ENCODE peak calls at places on chromosomes 2 and 18, in nine cellular contexts. A is astrocyte; S is CD4-positive, alpha-beta T cell; L is ovary; K is fibroblast of mammary gland; U is CD8-positive, alpha-beta T cell; T is type B pancreatic cell; Z is omental fat pad; Q is lower lobe of right lung. V is an unnamed sample.

GRCh38 chr2:101961287-101962242 is 30.2 kb upstream of the IL1R2 start:
- DNase-seq in S (no peak), T (no peak), Q (peak), U (no peak), K (peak), A (peak), Z (peak), L (peak), V (no peak)

GRCh38 chr2:222693837-222694236 is 22.4 kb downstream of the MOGAT1 start:
- DNase-seq in A (no peak), Q (no peak), U (no peak), Z (no peak), S (no peak), T (no peak), K (peak), L (no peak), V (no peak)

GRCh38 chr2:99275882-99276281 is 20.4 kb upstream of the LYG2 start:
- DNase-seq in Q (no peak), A (no peak), L (no peak), S (no peak), U (no peak), Z (no peak), K (no peak), T (no peak), V (no peak)

GRCh38 chr2:239715606-239716005 is 309.5 kb downstream of the NDUFA10 start:
- DNase-seq in L (peak), T (peak), K (no peak), Z (no peak), S (no peak), U (no peak), Q (peak), A (no peak), V (no peak)

GRCh38 chr2:201360256-201360655 is 3.1 kb upstream of the FLACC1 start:
- DNase-seq in K (no peak), Z (no peak), T (no peak), S (no peak), U (no peak), Q (no peak), A (no peak), L (no peak), V (no peak)

GRCh38 chr18:23740105-23740830 is 51.0 kb downstream of the LAMA3 start:
- DNase-seq in U (no peak), T (no peak), S (no peak), A (peak), L (no peak), Q (no peak), Z (no peak), K (peak), V (no peak)

GRCh38 chr2:55133467-55134315 is 83.4 kb upstream of the RTN4 start:
- DNase-seq in T (no peak), L (peak), Q (no peak), U (peak), Z (no peak), K (peak), S (peak), A (peak), V (no peak)

GRCh38 chr18:35588995-35589394 is 7.5 kb downstream of the GALNT1 start:
- DNase-seq in Q (no peak), A (no peak), Z (no peak), T (no peak), U (no peak), S (peak), L (no peak), K (no peak), V (no peak)

GRCh38 chr18:67483237-67483636 is 33.3 kb downstream of the DSEL start:
- DNase-seq in K (no peak), T (no peak), A (no peak), S (no peak), L (no peak), Q (no peak), U (no peak), Z (no peak), V (no peak)

GRCh38 chr2:68367918-68368656 is 3.0 kb downstream of the PLEK start:
- DNase-seq in K (no peak), U (no peak), Z (no peak), A (no peak), S (no peak), T (no peak), Q (no peak), L (no peak), V (no peak)

GRCh38 chr18:5518899-5519371 is 24.9 kb downstream of the EPB41L3 start:
- DNase-seq in Z (no peak), Q (no peak), U (no peak), L (no peak), A (peak), S (no peak), T (no peak), K (peak), V (no peak)

GRCh38 chr18:79489900-79490592 is 94.3 kb downstream of the NFATC1 start:
- DNase-seq in Z (no peak), Q (peak), A (no peak), S (no peak), U (no peak), L (peak), K (no peak), T (no peak), V (no peak)

GRCh38 chr2:240202616-240203015 is 62.2 kb upstream of the OTOS start:
- DNase-seq in Q (no peak), T (no peak), A (no peak), L (no peak), S (no peak), K (no peak), Z (no peak), U (no peak), V (no peak)

GRCh38 chr2:139773720-139774277 is 993.6 kb upstream of the NXPH2 start:
- DNase-seq in L (no peak), U (no peak), S (no peak), A (peak), Q (no peak), Z (no peak), T (no peak), K (no peak), V (no peak)

GRCh38 chr18:14912967-14913366 is 165.0 kb downstream of the ANKRD30B start:
- DNase-seq in S (no peak), Q (no peak), K (no peak), Z (no peak), U (no peak), L (no peak), A (no peak), T (no peak), V (no peak)

GRCh38 chr2:57906152-57906732 is 140.4 kb upstream of the VRK2 start:
- DNase-seq in U (no peak), Q (no peak), S (no peak), T (no peak), Z (no peak), L (no peak), A (peak), K (peak), V (no peak)

GRCh38 chr2:236641051-236641450 is 71.4 kb downstream of the ACKR3 start:
- DNase-seq in A (no peak), Q (no peak), T (no peak), L (no peak), Z (peak), S (no peak), K (no peak), U (no peak), V (no peak)

GRCh38 chr2:230758566-230759480 is 46.2 kb downstream of the CAB39 start:
- DNase-seq in L (no peak), T (no peak), S (no peak), A (peak), Q (no peak), K (peak), U (no peak), Z (no peak), V (no peak)

GRCh38 chr2:101706819-101707177 is 9.3 kb downstream of the MAP4K4 start:
- DNase-seq in A (no peak), K (no peak), L (no peak), Z (no peak), S (no peak), Q (no peak), U (no peak), T (no peak), V (no peak)

GRCh38 chr2:219598308-219599078 is 836 bp downstream of the STK11IP start:
- DNase-seq in U (no peak), L (no peak), T (no peak), Z (no peak), Q (no peak), K (peak), A (no peak), S (no peak), V (no peak)

GRCh38 chr2:50343157-50343821 is 688.6 kb downstream of the NRXN1 start:
- DNase-seq in K (no peak), Z (no peak), L (no peak), Q (no peak), T (no peak), U (no peak), S (no peak), A (no peak), V (no peak)

GRCh38 chr2:50345691-50346090 is 686.2 kb downstream of the NRXN1 start:
- DNase-seq in Q (no peak), S (no peak), U (no peak), K (no peak), L (no peak), Z (no peak), T (no peak), A (no peak), V (no peak)

GRCh38 chr2:50346104-50346503 is 685.8 kb downstream of the NRXN1 start:
- DNase-seq in Z (no peak), U (no peak), S (no peak), T (no peak), Q (peak), L (no peak), A (no peak), K (no peak), V (peak)

GRCh38 chr2:50346586-50347351 is 685.2 kb downstream of the NRXN1 start:
- DNase-seq in L (no peak), Q (no peak), Z (no peak), K (no peak), U (no peak), A (no peak), T (no peak), S (no peak), V (peak)

DNA sequence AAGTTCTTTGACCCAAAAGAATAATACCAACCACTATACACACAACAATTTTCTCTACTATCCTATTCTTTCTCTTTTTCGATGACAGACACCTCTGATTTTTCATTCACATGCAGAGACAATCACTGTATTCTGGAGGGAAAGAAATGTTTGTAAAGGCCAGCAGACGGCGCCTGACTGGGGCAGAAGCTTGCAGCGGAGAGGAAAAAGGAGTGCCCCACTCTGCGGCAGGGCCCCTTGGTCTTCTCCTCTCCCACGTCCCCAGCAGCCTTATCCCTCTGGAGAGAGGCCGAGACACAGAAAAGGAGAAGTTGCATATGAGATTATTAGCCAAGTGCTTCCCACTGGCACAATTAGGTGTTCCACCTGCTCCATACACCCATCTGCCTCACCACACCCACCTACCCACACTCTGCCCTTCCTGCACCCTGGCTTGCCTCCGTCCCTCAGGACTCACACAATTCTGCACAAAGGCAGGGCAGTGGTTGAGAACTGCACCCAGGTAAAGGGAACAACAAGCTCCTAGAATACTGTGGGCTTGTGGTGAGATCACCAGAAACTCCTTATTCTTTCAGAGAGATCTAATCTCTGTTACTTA is 687.3 kb downstream of the NRXN1 start:
- DNase-seq in T (no peak), U (no peak), Q (no peak), S (no peak), A (no peak), L (no peak), K (no peak), Z (no peak), V (no peak)
- TF ChIP-seq CTCF in T (peak), U (no peak), Q (no peak), S (no peak), A (no peak), L (no peak), K (no peak), Z (no peak), V (peak)

GRCh38 chr18:30160124-30160523 is 882.4 kb downstream of the DSC3 start:
- DNase-seq in T (no peak), A (no peak), U (no peak), Q (no peak), L (no peak), K (no peak), S (no peak), Z (no peak), V (no peak)
- TF ChIP-seq CTCF in T (no peak), A (no peak), U (no peak), Q (no peak), L (no peak), K (no peak), S (no peak), Z (no peak), V (no peak)

GRCh38 chr18:62398291-62398690 is 73.2 kb downstream of the TNFRSF11A start:
- DNase-seq in A (no peak), S (no peak), Q (no peak), K (no peak), T (no peak), L (no peak), Z (no peak), U (no peak), V (no peak)

GRCh38 chr18:62399306-62399705 is 74.2 kb downstream of the TNFRSF11A start:
- DNase-seq in S (no peak), K (no peak), A (no peak), L (no peak), Q (no peak), U (no peak), Z (no peak), T (no peak), V (no peak)

GRCh38 chr18:62400916-62401315 is 75.8 kb downstream of the TNFRSF11A start:
- DNase-seq in L (no peak), T (no peak), Z (no peak), A (no peak), K (no peak), S (no peak), Q (no peak), U (no peak), V (no peak)

GRCh38 chr18:62402342-62402948 is 77.3 kb downstream of the TNFRSF11A start:
- DNase-seq in Q (no peak), T (no peak), K (no peak), A (no peak), Z (no peak), U (no peak), L (no peak), S (no peak), V (no peak)

GRCh38 chr18:62399781-62400308 is 74.7 kb downstream of the TNFRSF11A start:
- DNase-seq in S (no peak), Q (no peak), L (no peak), U (no peak), A (no peak), T (no peak), K (no peak), Z (no peak), V (no peak)
- TF ChIP-seq CTCF in S (no peak), Q (no peak), L (no peak), U (no peak), A (peak), T (peak), K (peak), Z (no peak), V (peak)

DNA sequence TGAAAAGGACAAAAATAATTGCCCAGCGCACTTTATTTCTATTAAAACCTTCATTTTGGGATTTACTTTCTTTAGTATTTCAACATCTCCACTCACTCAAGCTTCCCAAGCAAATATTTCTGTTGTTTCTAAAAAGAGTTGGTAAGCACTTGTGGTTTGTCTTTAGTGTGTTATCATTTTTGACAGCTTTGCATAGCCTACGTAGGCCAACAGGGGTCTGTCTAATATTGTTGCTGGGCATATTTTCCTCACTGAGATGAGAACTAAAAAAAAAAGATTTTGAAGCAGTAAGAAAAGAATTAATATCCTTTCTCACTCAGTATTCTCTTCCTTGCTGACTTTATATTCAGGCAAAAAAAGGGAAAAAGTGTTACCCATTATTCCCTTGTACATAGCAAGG is 494.1 kb downstream of the ARHGAP15 start:
- DNase-seq in L (no peak), Z (no peak), Q (no peak), U (no peak), T (no peak), A (no peak), K (no peak), S (no peak), V (no peak)
- TF ChIP-seq CTCF in L (no peak), Z (no peak), Q (no peak), U (no peak), T (peak), A (no peak), K (no peak), S (no peak), V (peak)

GRCh38 chr2:218399391-218400166 is at the start of gene CTDSP1:
- DNase-seq in T (peak), L (peak), K (peak), U (peak), Z (peak), A (peak), S (peak), Q (peak), V (peak)
- TF ChIP-seq CTCF in T (no peak), L (no peak), K (no peak), U (no peak), Z (no peak), A (no peak), S (no peak), Q (peak), V (no peak)